ENCODE peak calls at places on chromosome X, in eight cellular contexts. N, D, F, E, V, M, X and Q are unnamed samples.
A peak's percentile ranks its signal among the peaks of the same experiment; 100 is the strongest.

GRCh38 chrX:35919536-35920309 is at the start of gene CFAP47:
- DNase-seq in X (peak; percentile 41), F (peak; percentile 36), E (no peak), D (no peak), V (no peak), N (peak; percentile 0), M (peak; percentile 32), Q (no peak)

GRCh38 chrX:129360175-129360574 is 163.1 kb downstream of the SMARCA1 start:
- DNase-seq in D (no peak), V (peak; percentile 33), M (peak; percentile 23), F (no peak), N (peak; percentile 23), X (peak; percentile 15), E (no peak), Q (peak; percentile 76)

GRCh38 chrX:129768586-129769466 is 10.9 kb upstream of the SASH3 start:
- DNase-seq in F (no peak), M (no peak), V (no peak), X (no peak), E (peak; percentile 20), N (no peak), D (no peak), Q (no peak)

GRCh38 chrX:141673946-141674345 is 24.6 kb downstream of the SPANXD start:
- DNase-seq in F (no peak), E (no peak), M (no peak), V (no peak), N (peak; percentile 13), X (no peak), D (no peak), Q (no peak)

GRCh38 chrX:43643662-43644061 is 12.4 kb upstream of the MAOA start:
- DNase-seq in M (no peak), N (peak; percentile 20), X (no peak), F (no peak), D (no peak), V (no peak), E (no peak), Q (no peak)

GRCh38 chrX:21985332-21985777 is 44.8 kb downstream of the SMS start:
- DNase-seq in V (peak; percentile 73), N (peak; percentile 54), M (peak; percentile 50), D (no peak), F (no peak), E (no peak), X (peak; percentile 65), Q (peak; percentile 88)

GRCh38 chrX:11535156-11535919 is 130.4 kb downstream of the ARHGAP6 start:
- DNase-seq in F (no peak), N (no peak), D (no peak), M (no peak), V (no peak), X (no peak), E (no peak), Q (no peak)

GRCh38 chrX:20623448-20623847 is 356.7 kb upstream of the RPS6KA3 start:
- DNase-seq in X (no peak), D (no peak), E (no peak), V (no peak), N (peak; percentile 39), M (no peak), F (no peak), Q (no peak)

GRCh38 chrX:109732319-109732779 is 708 bp downstream of the ACSL4 start:
- DNase-seq in E (no peak), X (no peak), V (peak; percentile 30), D (no peak), M (no peak), F (no peak), N (peak; percentile 58), Q (no peak)

GRCh38 chrX:45400380-45400779 is 199.7 kb upstream of the DIPK2B start:
- DNase-seq in D (no peak), V (no peak), X (no peak), M (no peak), N (no peak), F (no peak), E (no peak), Q (no peak)

GRCh38 chrX:12245650-12246645 is 107.7 kb downstream of the FRMPD4 start:
- DNase-seq in V (no peak), E (no peak), D (no peak), X (no peak), M (no peak), F (no peak), N (no peak), Q (no peak)

GRCh38 chrX:120560405-120560841 is 339 bp downstream of the CUL4B start:
- DNase-seq in M (peak; percentile 26), F (peak; percentile 36), X (no peak), N (no peak), D (no peak), V (no peak), E (no peak), Q (no peak)

GRCh38 chrX:65647801-65648200 is 19.7 kb upstream of the MSN start:
- DNase-seq in N (no peak), F (no peak), V (no peak), X (no peak), E (no peak), M (no peak), D (no peak), Q (no peak)

GRCh38 chrX:20061869-20062254 is 54.8 kb downstream of the MAP7D2 start:
- DNase-seq in F (no peak), E (no peak), V (no peak), X (no peak), D (no peak), N (peak; percentile 9), M (no peak), Q (no peak)

GRCh38 chrX:70176938-70177533 is at the start of gene DGAT2L6:
- DNase-seq in E (no peak), M (no peak), N (no peak), F (no peak), V (no peak), X (no peak), D (no peak), Q (no peak)

GRCh38 chrX:115147220-115147619 is 42.0 kb upstream of the RBMXL3 start:
- DNase-seq in M (no peak), X (no peak), D (no peak), F (no peak), E (no peak), V (no peak), N (peak; percentile 2), Q (no peak)

GRCh38 chrX:55451125-55451524 is 802 bp upstream of the MAGEH1 start:
- DNase-seq in N (no peak), X (no peak), V (no peak), M (no peak), F (no peak), E (no peak), D (no peak), Q (no peak)

DNA sequence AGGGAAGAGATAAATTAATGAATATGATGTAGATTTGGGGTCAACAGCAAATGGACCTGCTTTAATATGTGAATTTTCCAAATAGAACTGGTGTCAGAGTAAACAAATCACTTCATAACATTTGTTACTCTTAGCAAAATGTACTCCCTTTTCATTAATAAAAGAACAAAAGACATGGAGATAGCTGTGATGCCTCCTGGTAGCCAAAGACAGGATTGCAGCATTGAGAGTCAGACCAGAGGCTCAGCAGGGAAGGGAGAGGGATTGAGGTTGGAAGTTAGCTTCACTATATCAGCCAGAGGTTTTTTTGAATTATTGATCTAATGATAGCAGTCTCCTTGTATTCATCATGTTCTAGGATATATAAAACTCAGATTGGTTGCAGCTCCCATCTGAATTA is 17.4 kb upstream of the RAB40A start:
- DNase-seq in E (no peak), N (no peak), F (no peak), D (no peak), V (no peak), X (no peak), M (no peak), Q (no peak)
- H3K27ac ChIP-seq in E (no peak overlapping the region), N (no peak overlapping the region), F (no peak overlapping the region), D (peak overlapping the region; percentile 76), V (no peak overlapping the region), X (no peak overlapping the region), M (peak overlapping the region; percentile 63), Q (peak overlapping the region; percentile 45)

GRCh38 chrX:101415180-101416130 is 7.4 kb downstream of the HNRNPH2 start:
- DNase-seq in M (no peak), X (peak; percentile 46), V (peak; percentile 72), D (no peak), E (no peak), N (peak; percentile 51), F (no peak), Q (no peak)

GRCh38 chrX:101416691-101417090 is 8.7 kb downstream of the HNRNPH2 start:
- DNase-seq in N (no peak), E (no peak), F (no peak), M (no peak), D (no peak), X (no peak), V (no peak), Q (no peak)

GRCh38 chrX:101417981-101418841 is 10.2 kb downstream of the HNRNPH2 start:
- DNase-seq in V (peak; percentile 21), X (peak; percentile 59), E (peak; percentile 75), N (no peak), F (peak; percentile 78), M (peak; percentile 62), D (no peak), Q (peak; percentile 67)

GRCh38 chrX:101419489-101419888 is 11.5 kb downstream of the HNRNPH2 start:
- DNase-seq in X (no peak), V (no peak), E (no peak), F (no peak), M (no peak), N (no peak), D (no peak), Q (no peak)

GRCh38 chrX:101417190-101417589 is 9.2 kb downstream of the HNRNPH2 start:
- DNase-seq in F (no peak), E (no peak), M (no peak), V (no peak), D (no peak), N (no peak), X (no peak), Q (no peak)
- H3K27ac ChIP-seq in F (peak overlapping the region; percentile 92), E (peak overlapping the region; percentile 89), M (peak overlapping the region; percentile 91), V (no peak overlapping the region), D (peak overlapping the region; percentile 92), N (no peak overlapping the region), X (no peak overlapping the region), Q (peak overlapping the region; percentile 92)

GRCh38 chrX:48676893-48677270 is 6.7 kb upstream of the WAS start:
- DNase-seq in M (no peak), V (no peak), X (no peak), D (no peak), F (no peak), N (no peak), E (no peak), Q (no peak)
- H3K27ac ChIP-seq in M (peak overlapping the region; percentile 82), V (peak overlapping the region; percentile 72), X (no peak overlapping the region), D (peak overlapping the region; percentile 86), F (peak overlapping the region; percentile 88), N (no peak overlapping the region), E (peak overlapping the region; percentile 96), Q (peak overlapping the region; percentile 91)

DNA sequence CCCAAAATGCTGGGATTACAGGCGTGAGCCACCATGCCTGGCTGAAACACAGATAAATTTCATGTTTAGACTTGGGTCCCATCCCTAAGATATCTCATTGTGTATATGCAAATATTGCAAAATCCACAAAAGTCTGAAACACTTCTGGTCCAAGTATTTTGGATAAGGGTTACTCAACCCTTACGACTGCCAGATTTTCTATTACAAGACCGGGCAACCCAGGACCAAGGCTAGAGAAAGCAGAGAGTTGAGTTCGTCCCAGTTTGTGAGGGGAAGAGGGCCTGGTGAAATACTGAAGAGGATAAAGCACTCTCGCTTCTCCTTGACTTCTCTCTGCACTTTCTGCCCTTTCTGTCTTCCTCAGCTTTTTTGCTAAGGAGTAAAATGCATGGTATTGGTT is 34.5 kb downstream of the ZFX start:
- DNase-seq in F (no peak), X (no peak), E (no peak), V (no peak), N (no peak), M (no peak), D (no peak), Q (no peak)
- H3K27ac ChIP-seq in F (no peak overlapping the region), X (no peak overlapping the region), E (peak overlapping the region; percentile 6), V (no peak overlapping the region), N (no peak overlapping the region), M (no peak overlapping the region), D (no peak overlapping the region), Q (no peak overlapping the region)